ENCODE peak calls at places on chromosome 2, in ten cellular contexts. N, P, M, A, Z, Q, V, S, Y and T are unnamed samples. For H3K9me3 and H3K27me3, the result is how much of the 10 kb centered on the place peaks cover.

GRCh38 chr2:6325616-6326015 is 540.1 kb downstream of the CMPK2 start:
- DNase-seq in N (no peak), P (no peak), M (no peak), A (no peak), Z (no peak), Q (no peak), V (no peak), S (no peak), Y (no peak), T (no peak)

GRCh38 chr2:99035920-99036319 is 99.9 kb upstream of the CRACDL start:
- DNase-seq in N (peak), P (no peak), M (no peak), A (no peak), Z (no peak), Q (no peak), V (no peak), S (no peak), Y (no peak), T (no peak)

GRCh38 chr2:98460573-98461560 is 16.2 kb downstream of the INPP4A start:
- DNase-seq in N (no peak), P (no peak), M (peak), A (no peak), Z (peak), Q (no peak), V (peak), S (peak), Y (peak), T (no peak)

GRCh38 chr2:28610583-28611201 is 114.8 kb downstream of the PLB1 start:
- DNase-seq in N (peak), P (no peak), M (no peak), A (peak), Z (no peak), Q (no peak), V (peak), S (no peak), Y (peak), T (peak)

GRCh38 chr2:85986121-85986520 is 97.3 kb upstream of the ST3GAL5 start:
- DNase-seq in N (no peak), P (no peak), M (no peak), A (peak), Z (no peak), Q (no peak), V (no peak), S (no peak), Y (peak), T (no peak)

GRCh38 chr2:52467189-52467588 is 1300.4 kb upstream of the CHAC2 start:
- DNase-seq in N (no peak), P (no peak), M (no peak), A (no peak), Z (no peak), Q (no peak), V (no peak), S (no peak), Y (no peak), T (no peak)

GRCh38 chr2:152611458-152612231 is 105.6 kb downstream of the PRPF40A start:
- DNase-seq in N (peak), P (no peak), M (no peak), A (peak), Z (peak), Q (no peak), V (no peak), S (peak), Y (no peak), T (peak)

GRCh38 chr2:212712466-212712865 is 173.9 kb upstream of the ERBB4 start:
- DNase-seq in N (peak), P (no peak), M (no peak), A (no peak), Z (no peak), Q (no peak), V (no peak), S (no peak), Y (no peak), T (no peak)

GRCh38 chr2:96554293-96555145 is 18.0 kb downstream of the ARID5A start:
- DNase-seq in N (peak), P (peak), M (peak), A (peak), Z (peak), Q (peak), V (peak), S (peak), Y (no peak), T (peak)

GRCh38 chr2:30382995-30383394 is 64.1 kb upstream of the LCLAT1 start:
- DNase-seq in N (no peak), P (no peak), M (no peak), A (no peak), Z (no peak), Q (no peak), V (no peak), S (no peak), Y (no peak), T (no peak)

GRCh38 chr2:202133556-202134245 is 60.6 kb downstream of the KIAA2012 start:
- DNase-seq in N (no peak), P (no peak), M (no peak), A (no peak), Z (no peak), Q (no peak), V (no peak), S (no peak), Y (no peak), T (no peak)

GRCh38 chr2:112690853-112691390 is 29.9 kb upstream of the NT5DC4 start:
- DNase-seq in N (peak), P (peak), M (peak), A (peak), Z (peak), Q (peak), V (peak), S (peak), Y (peak), T (peak)

GRCh38 chr2:47225061-47225783 is 70.1 kb upstream of the STPG4 start:
- DNase-seq in N (peak), P (no peak), M (no peak), A (peak), Z (no peak), Q (peak), V (peak), S (no peak), Y (peak), T (peak)

GRCh38 chr2:118032169-118033013 is 18.5 kb upstream of the CCDC93 start:
- DNase-seq in N (peak), P (peak), M (peak), A (peak), Z (peak), Q (no peak), V (peak), S (no peak), Y (no peak), T (no peak)

GRCh38 chr2:102359527-102359926 is 3.9 kb downstream of the IL18R1 start:
- DNase-seq in N (no peak), P (no peak), M (no peak), A (no peak), Z (no peak), Q (no peak), V (no peak), S (no peak), Y (no peak), T (no peak)

DNA sequence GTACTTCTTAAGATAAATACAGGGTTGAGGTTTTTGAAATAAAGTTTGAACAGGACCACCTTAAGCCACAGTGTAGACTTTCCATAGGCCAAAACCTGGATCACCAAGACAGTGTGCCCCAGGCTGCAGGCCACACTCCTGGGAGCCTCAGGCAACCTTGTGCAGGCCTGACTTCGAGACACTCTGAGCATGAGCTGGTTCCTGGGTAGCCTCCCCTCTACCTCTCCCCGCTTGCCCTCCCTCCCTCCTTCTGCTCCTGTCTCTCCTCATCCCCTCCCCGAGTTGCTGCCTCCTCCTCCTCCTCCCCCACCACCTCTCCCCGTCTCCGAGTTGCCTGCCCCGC is 10.6 kb upstream of the PROC start:
- DNase-seq in N (no peak), P (no peak), M (no peak), A (no peak), Z (peak), Q (no peak), V (no peak), S (no peak), Y (no peak), T (no peak)
- H3K4me3 ChIP-seq in N (no peak), P (peak), M (peak), A (peak), Z (no peak), Q (peak), V (no peak), S (no peak), Y (no peak), T (no peak)

DNA sequence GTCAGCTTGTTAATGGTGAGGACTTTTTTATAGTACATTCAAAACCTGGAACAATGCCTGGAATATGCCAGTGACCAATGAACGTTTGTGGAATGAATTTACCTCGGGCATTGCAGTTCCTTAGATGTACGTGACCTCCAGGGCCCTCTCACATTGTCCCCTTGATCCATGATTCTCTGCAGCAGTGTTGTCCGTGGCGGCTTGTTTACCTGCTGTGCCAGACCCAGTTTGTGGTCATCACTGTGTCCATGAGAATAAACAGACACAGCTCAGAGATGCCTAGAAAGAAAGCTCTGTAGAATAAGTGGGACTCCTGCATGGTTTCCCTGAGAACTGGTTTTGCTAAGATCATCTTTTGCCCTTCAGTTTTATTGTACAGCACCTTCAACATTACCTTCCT is 1132.2 kb downstream of the DPP10 start:
- DNase-seq in N (no peak), P (no peak), M (no peak), A (no peak), Z (no peak), Q (no peak), V (no peak), S (no peak), Y (no peak), T (no peak)
- H3K9me3 ChIP-seq in N (under half), P (under half), M (under half), A (under half), Z (under half), Q (under half), V (under half), S (under half), Y (under half), T (under half)

DNA sequence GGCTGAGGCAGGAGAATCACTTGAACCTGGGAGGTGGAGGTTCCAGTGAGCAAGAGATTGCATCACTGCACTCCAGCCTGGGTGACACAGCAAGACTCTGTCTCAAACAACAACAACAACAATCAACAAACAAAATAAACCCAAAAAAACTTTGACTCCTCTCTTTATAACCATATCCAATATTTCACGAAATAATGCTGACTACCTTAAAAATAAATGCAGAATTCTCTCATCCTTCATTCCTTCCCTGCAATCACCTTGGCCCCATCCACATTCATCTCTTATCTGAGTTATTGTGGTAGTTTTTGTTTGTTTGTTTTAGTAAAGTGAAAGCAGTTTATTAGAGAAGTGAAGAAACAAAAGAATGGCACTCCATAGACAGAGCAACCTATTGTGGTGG is 3.2 kb downstream of the PTPRN start:
- DNase-seq in N (no peak), P (no peak), M (no peak), A (no peak), Z (no peak), Q (no peak), V (no peak), S (no peak), Y (no peak), T (no peak)
- H3K27me3 ChIP-seq in N (under half), P (under half), M (under half), A (under half), Z (half or more), Q (half or more), V (under half), S (under half), Y (under half), T (under half)

GRCh38 chr2:199463000-199463692 is 5.4 kb upstream of the SATB2 start:
- DNase-seq in N (peak), P (peak), M (peak), A (peak), Z (peak), Q (peak), V (peak), S (peak), Y (peak), T (peak)

GRCh38 chr2:199462167-199462976 is 4.6 kb upstream of the SATB2 start:
- DNase-seq in N (no peak), P (no peak), M (no peak), A (peak), Z (no peak), Q (no peak), V (no peak), S (no peak), Y (no peak), T (peak)

GRCh38 chr2:199464614-199465352 is 7.0 kb upstream of the SATB2 start:
- DNase-seq in N (no peak), P (no peak), M (no peak), A (peak), Z (no peak), Q (no peak), V (no peak), S (no peak), Y (no peak), T (no peak)

GRCh38 chr2:199465390-199465789 is 7.7 kb upstream of the SATB2 start:
- DNase-seq in N (no peak), P (no peak), M (no peak), A (no peak), Z (no peak), Q (no peak), V (no peak), S (no peak), Y (no peak), T (no peak)

DNA sequence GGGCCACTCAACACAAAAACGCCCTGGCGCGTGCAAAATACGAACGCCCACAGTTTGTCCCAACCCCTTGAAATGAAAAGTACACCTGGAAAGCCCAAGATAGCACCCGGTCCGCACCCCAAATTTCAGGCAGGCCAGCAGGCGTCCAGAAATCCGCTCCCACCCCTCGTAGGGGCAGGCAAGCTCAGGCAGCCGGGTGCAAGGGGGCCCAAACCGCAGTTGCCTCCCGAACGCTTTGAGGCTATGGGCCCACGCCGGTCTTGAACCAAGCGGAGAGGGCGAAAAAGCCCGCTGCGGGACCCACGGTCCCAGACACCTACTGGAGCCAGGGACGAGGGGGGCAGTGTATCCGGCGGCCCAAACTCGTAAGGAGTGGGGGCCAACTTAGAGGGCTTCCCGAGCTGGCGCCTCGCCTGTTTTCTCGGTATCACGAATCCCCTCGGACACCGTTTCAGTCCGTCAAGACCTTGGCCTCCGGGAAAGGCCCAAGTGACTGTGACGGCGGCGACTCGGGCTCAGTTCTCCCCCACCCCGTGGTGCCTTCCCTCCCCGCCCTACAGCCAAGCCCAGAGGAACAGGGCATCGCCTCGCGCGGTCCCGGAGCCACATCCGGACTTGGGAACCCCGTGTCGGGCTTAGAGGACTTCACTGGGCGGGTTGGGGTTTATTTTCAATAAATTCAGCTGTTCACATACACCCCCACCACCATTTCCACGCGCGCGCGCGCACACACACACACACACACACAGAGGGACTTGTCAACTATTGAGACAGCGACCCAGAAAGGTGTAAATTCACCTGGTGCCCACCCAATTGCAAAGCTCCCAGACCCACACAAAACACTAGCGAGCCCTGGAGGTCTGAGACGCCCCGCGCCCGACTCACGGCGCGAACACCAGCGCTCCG is 6.2 kb upstream of the SATB2 start:
- DNase-seq in N (no peak), P (no peak), M (no peak), A (peak), Z (no peak), Q (no peak), V (no peak), S (no peak), Y (no peak), T (no peak)
- H3K4me3 ChIP-seq in N (peak), P (peak), M (peak), A (peak), Z (peak), Q (peak), V (no peak), S (peak), Y (peak), T (peak)

DNA sequence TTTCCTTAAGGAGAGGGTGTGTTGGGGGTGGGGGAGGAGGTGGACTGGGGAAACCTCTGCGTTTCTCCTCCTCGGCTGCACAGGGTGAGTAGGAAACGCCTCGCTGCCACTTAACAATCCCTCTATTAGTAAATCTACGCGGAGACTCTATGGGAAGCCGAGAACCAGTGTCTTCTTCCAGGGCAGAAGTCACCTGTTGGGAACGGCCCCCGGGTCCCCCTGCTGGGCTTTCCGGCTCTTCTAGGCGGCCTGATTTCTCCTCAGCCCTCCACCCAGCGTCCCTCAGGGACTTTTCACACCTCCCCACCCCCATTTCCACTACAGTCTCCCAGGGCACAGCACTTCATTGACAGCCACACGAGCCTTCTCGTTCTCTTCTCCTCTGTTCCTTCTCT is 2.1 kb upstream of the SP9 start:
- DNase-seq in N (no peak), P (peak), M (no peak), A (no peak), Z (no peak), Q (no peak), V (no peak), S (no peak), Y (no peak), T (no peak)
- H3K9me3 ChIP-seq in N (under half), P (under half), M (under half), A (under half), Z (under half), Q (under half), V (under half), S (under half), Y (under half), T (under half)